ENCODE peak calls at places on chromosomes 4 and X, in seven cellular contexts. V is GM23248, X is endodermal cell, O is right lobe of liver, S is lung, I is upper lobe of left lung, L is IMR-90. M is an unnamed sample.

GRCh38 chr4:19857405-19857804 is 394.3 kb upstream of the SLIT2 start:
- DNase-seq in V (peak; percentile 12), X (no peak), O (no peak), S (no peak), I (no peak), L (peak; percentile 58), M (no peak)

GRCh38 chrX:9127991-9128390 is 94.1 kb upstream of the FAM9B start:
- DNase-seq in V (no peak), X (no peak), O (no peak), S (no peak), I (no peak), L (no peak), M (no peak)

GRCh38 chr4:126338572-126338971 is 1023.8 kb downstream of the FAT4 start:
- DNase-seq in V (no peak), X (no peak), O (no peak), S (no peak), I (no peak), L (no peak), M (no peak)

GRCh38 chr4:80393970-80394250 is 58.4 kb downstream of the CFAP299 start:
- DNase-seq in V (no peak), X (no peak), O (no peak), S (no peak), I (no peak), L (no peak), M (no peak)

GRCh38 chr4:125104616-125105015 is 210.1 kb upstream of the FAT4 start:
- DNase-seq in V (peak; percentile 15), X (no peak), O (no peak), S (no peak), I (no peak), L (peak; percentile 76), M (no peak)

GRCh38 chr4:118953276-118953675 is 64.6 kb downstream of the SYNPO2 start:
- DNase-seq in V (peak; percentile 38), X (no peak), O (no peak), S (no peak), I (no peak), L (no peak), M (no peak)

GRCh38 chr4:99593781-99594636 is 19.4 kb downstream of the MTTP start:
- DNase-seq in V (no peak), X (no peak), O (no peak), S (no peak), I (no peak), L (no peak), M (no peak)

GRCh38 chr4:76562851-76563803 is 128.1 kb downstream of the SHROOM3 start:
- DNase-seq in V (peak; percentile 46), X (no peak), O (no peak), S (no peak), I (no peak), L (no peak), M (no peak)

DNA sequence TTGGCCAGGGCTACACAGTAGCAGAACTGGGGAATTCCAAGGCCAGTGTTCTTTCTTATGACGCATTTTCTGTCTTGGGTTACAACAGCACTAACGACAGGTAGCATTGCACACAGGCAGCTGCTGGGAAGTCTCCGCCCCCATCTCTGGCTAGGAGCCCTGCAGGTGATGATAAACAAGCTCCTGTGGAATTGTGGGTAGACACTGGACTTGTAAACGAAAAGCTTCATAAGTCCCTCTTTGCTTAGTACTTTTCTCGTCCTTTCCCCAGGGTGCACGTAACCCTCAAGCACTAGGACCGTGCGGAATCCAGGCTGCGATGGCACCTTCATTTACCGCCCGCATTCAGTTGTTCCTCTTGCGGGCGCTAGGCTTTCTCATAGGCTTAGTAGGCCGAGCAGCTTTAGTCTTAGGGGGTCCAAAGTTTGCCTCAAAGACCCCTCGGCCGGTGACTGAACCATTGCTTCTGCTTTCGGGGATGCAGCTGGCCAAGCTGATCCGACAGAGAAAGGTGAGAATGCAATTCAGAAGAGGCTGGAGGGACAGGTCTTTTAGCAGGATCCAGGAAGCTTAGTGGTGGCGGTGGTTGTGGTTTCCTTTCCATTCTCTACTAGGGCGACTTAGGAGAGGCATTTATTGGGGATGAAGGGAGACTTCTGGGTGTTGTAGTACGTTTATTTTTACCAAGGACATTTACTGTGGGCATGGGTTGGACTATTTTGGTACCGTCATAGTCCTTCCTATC is at the start of gene FAAH2:
- DNase-seq in V (no peak), X (peak; percentile 87), O (peak; percentile 82), S (peak; percentile 70), I (peak; percentile 81), L (no peak), M (no peak)
- H3K27ac ChIP-seq in V (no peak within 1 kb of the TSS), X (no peak within 1 kb of the TSS), O (peak within 1 kb of the TSS; percentile 80), S (peak within 1 kb of the TSS; percentile 76), I (peak within 1 kb of the TSS; percentile 74), L (no peak within 1 kb of the TSS), M (no peak within 1 kb of the TSS)

GRCh38 chrX:98077440-98077839 is 1193.7 kb downstream of the RPA4 start:
- DNase-seq in V (no peak), X (no peak), O (no peak), S (no peak), I (no peak), L (no peak), M (no peak)
- H3K27me3 ChIP-seq in V (no peaks in the 10 kb centered on the region), X (no peaks in the 10 kb centered on the region), O (no peaks in the 10 kb centered on the region), S (no peaks in the 10 kb centered on the region), I (no peaks in the 10 kb centered on the region), L (no peaks in the 10 kb centered on the region), M (no peaks in the 10 kb centered on the region)

GRCh38 chr4:4289575-4289929 is 402 bp downstream of the LYAR start:
- DNase-seq in V (peak; percentile 68), X (no peak), O (no peak), S (no peak), I (no peak), L (no peak), M (no peak)
- H3K27ac ChIP-seq in V (peak overlapping the region; percentile 48), X (no peak overlapping the region), O (peak overlapping the region; percentile 62), S (peak overlapping the region; percentile 84), I (peak overlapping the region; percentile 91), L (peak overlapping the region; percentile 54), M (peak overlapping the region; percentile 11)

DNA sequence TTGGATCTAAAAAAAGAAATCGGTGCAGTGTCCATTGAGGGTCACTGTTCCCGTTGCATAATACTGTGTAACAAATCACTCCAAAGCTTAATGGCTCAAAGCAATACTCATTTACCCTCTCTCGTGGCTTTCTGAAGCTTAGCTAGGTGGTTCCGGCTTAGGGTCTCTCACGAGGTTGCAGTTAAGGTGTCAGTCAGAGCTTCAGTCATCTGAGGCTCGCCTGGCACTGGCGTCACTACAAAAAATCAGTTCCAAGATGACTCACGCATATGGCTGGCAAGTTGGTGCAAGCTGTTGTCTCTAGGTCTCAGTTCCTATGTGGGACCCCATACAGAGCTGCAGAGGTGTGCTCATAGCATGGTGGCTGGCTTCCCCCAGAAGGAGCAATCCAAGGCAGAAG is 91.0 kb downstream of the BEND2 start:
- DNase-seq in V (no peak), X (peak; percentile 32), O (no peak), S (no peak), I (no peak), L (no peak), M (no peak)
- H3K27me3 ChIP-seq in V (no peaks in the 10 kb centered on the region), X (no peaks in the 10 kb centered on the region), O (no peaks in the 10 kb centered on the region), S (no peaks in the 10 kb centered on the region), I (no peaks in the 10 kb centered on the region), L (no peaks in the 10 kb centered on the region), M (no peaks in the 10 kb centered on the region)

GRCh38 chrX:24874604-24875247 is 141.0 kb downstream of the ARX start:
- DNase-seq in V (no peak), X (peak; percentile 79), O (no peak), S (no peak), I (no peak), L (no peak), M (no peak)
- H3K27ac ChIP-seq in V (no peak overlapping the region), X (no peak overlapping the region), O (no peak overlapping the region), S (no peak overlapping the region), I (no peak overlapping the region), L (no peak overlapping the region), M (no peak overlapping the region)

DNA sequence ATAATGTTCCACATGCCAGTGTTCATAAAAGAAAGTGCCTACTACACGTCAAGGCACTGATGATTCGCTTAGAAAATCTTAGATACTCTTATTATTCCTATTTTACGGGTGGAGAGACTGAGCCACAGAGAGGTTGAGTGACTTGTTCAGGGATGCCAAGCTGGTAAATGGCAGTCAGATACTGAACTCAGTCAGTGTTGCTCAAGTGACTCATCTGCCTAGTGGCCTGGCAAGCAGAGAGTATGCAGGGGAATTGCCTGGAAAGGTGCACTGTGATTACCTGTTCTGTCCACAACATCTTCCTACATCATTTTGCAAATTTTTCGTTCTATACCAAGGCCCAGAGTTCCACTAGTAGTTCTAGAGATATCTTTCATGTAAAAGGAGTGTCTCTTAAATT is 68.4 kb downstream of the RAPGEF2 start:
- DNase-seq in V (peak; percentile 18), X (no peak), O (no peak), S (no peak), I (no peak), L (no peak), M (no peak)
- H3K27me3 ChIP-seq in V (no peaks in the 10 kb centered on the region), X (no peaks in the 10 kb centered on the region), O (no peaks in the 10 kb centered on the region), S (no peaks in the 10 kb centered on the region), I (no peaks in the 10 kb centered on the region), L (no peaks in the 10 kb centered on the region), M (no peaks in the 10 kb centered on the region)

GRCh38 chr4:109434793-109435080 is 1.1 kb downstream of the SEC24B start:
- DNase-seq in V (peak; percentile 52), X (no peak), O (no peak), S (no peak), I (no peak), L (peak; percentile 37), M (no peak)

GRCh38 chr4:109433281-109434006 is at the start of gene SEC24B:
- DNase-seq in V (peak; percentile 93), X (peak; percentile 94), O (peak; percentile 98), S (peak; percentile 93), I (peak; percentile 95), L (peak; percentile 62), M (peak; percentile 91)

GRCh38 chr4:109435635-109436034 is 2.0 kb downstream of the SEC24B start:
- DNase-seq in V (peak; percentile 24), X (no peak), O (peak; percentile 55), S (no peak), I (no peak), L (no peak), M (no peak)

GRCh38 chr4:109434007-109434792 is 585 bp downstream of the SEC24B start:
- DNase-seq in V (peak; percentile 66), X (peak; percentile 69), O (peak; percentile 74), S (peak; percentile 42), I (peak; percentile 36), L (peak; percentile 18), M (peak; percentile 40)

GRCh38 chr4:109436504-109436903 is 2.9 kb downstream of the SEC24B start:
- DNase-seq in V (no peak), X (no peak), O (no peak), S (no peak), I (no peak), L (no peak), M (no peak)
- H3K27ac ChIP-seq in V (no peak overlapping the region), X (no peak overlapping the region), O (peak overlapping the region; percentile 91), S (no peak overlapping the region), I (no peak overlapping the region), L (no peak overlapping the region), M (no peak overlapping the region)

M was measured in SJSA1.